ENCODE peak calls at places on chromosomes 16 and 17, in nine cellular contexts. One of them, this sample, is unnamed. For H3K9me3, the result is how much of the 10 kb centered on the place peaks cover.

GRCh38 chr16:57590654-57591085 is 37.8 kb upstream of the ADGRG1 start:
- DNase-seq in A673: peak
- DNase-seq in GM12878: no peak
- DNase-seq in PC-3: peak
- DNase-seq in endothelial cell of umbilical vein: peak
- DNase-seq in astrocyte: peak
- DNase-seq in fibroblast of lung: peak
- DNase-seq in keratinocyte: peak
- DNase-seq in PC-9: peak
- DNase-seq in this sample: peak

GRCh38 chr17:63476494-63476856 is 386 bp upstream of the ACE start:
- DNase-seq in fibroblast of lung: no peak
- DNase-seq in PC-9: no peak
- DNase-seq in astrocyte: no peak
- DNase-seq in PC-3: peak
- DNase-seq in A673: no peak
- DNase-seq in GM12878: no peak
- DNase-seq in endothelial cell of umbilical vein: peak
- DNase-seq in keratinocyte: no peak
- DNase-seq in this sample: peak

GRCh38 chr17:4116516-4116915 is 26.3 kb downstream of the ZZEF1 start:
- DNase-seq in GM12878: no peak
- DNase-seq in fibroblast of lung: no peak
- DNase-seq in PC-9: no peak
- DNase-seq in endothelial cell of umbilical vein: no peak
- DNase-seq in astrocyte: no peak
- DNase-seq in PC-3: no peak
- DNase-seq in keratinocyte: no peak
- DNase-seq in A673: no peak
- DNase-seq in this sample: no peak

GRCh38 chr17:39724731-39725130 is 5.6 kb downstream of the MIEN1 start:
- DNase-seq in GM12878: no peak
- DNase-seq in endothelial cell of umbilical vein: no peak
- DNase-seq in PC-3: no peak
- DNase-seq in astrocyte: no peak
- DNase-seq in fibroblast of lung: no peak
- DNase-seq in keratinocyte: no peak
- DNase-seq in A673: no peak
- DNase-seq in PC-9: no peak
- DNase-seq in this sample: no peak

GRCh38 chr17:17186051-17186450 is 20.1 kb downstream of the PLD6 start:
- DNase-seq in keratinocyte: peak
- DNase-seq in endothelial cell of umbilical vein: no peak
- DNase-seq in PC-9: peak
- DNase-seq in PC-3: peak
- DNase-seq in A673: no peak
- DNase-seq in GM12878: no peak
- DNase-seq in fibroblast of lung: no peak
- DNase-seq in astrocyte: no peak
- DNase-seq in this sample: peak

GRCh38 chr17:31390748-31391495 is 553 bp upstream of the RAB11FIP4 start:
- DNase-seq in PC-3: no peak
- DNase-seq in fibroblast of lung: no peak
- DNase-seq in keratinocyte: no peak
- DNase-seq in PC-9: no peak
- DNase-seq in A673: no peak
- DNase-seq in endothelial cell of umbilical vein: no peak
- DNase-seq in GM12878: no peak
- DNase-seq in astrocyte: no peak
- DNase-seq in this sample: no peak

GRCh38 chr17:41710472-41711090 is 1.6 kb upstream of the GAST start:
- DNase-seq in fibroblast of lung: peak
- DNase-seq in A673: peak
- DNase-seq in astrocyte: peak
- DNase-seq in PC-9: no peak
- DNase-seq in PC-3: peak
- DNase-seq in GM12878: no peak
- DNase-seq in keratinocyte: no peak
- DNase-seq in endothelial cell of umbilical vein: peak
- DNase-seq in this sample: no peak

GRCh38 chr16:52296070-52296469 is 250.9 kb downstream of the TOX3 start:
- DNase-seq in PC-9: no peak
- DNase-seq in endothelial cell of umbilical vein: no peak
- DNase-seq in fibroblast of lung: no peak
- DNase-seq in PC-3: no peak
- DNase-seq in astrocyte: no peak
- DNase-seq in keratinocyte: no peak
- DNase-seq in GM12878: no peak
- DNase-seq in A673: no peak
- DNase-seq in this sample: no peak

GRCh38 chr17:27549251-27549919 is 81.6 kb upstream of the LGALS9 start:
- DNase-seq in PC-3: no peak
- DNase-seq in astrocyte: no peak
- DNase-seq in fibroblast of lung: peak
- DNase-seq in GM12878: no peak
- DNase-seq in keratinocyte: no peak
- DNase-seq in A673: no peak
- DNase-seq in endothelial cell of umbilical vein: no peak
- DNase-seq in PC-9: no peak
- DNase-seq in this sample: no peak

GRCh38 chr17:80694992-80695912 is 150.6 kb downstream of the RPTOR start:
- DNase-seq in PC-3: no peak
- DNase-seq in astrocyte: peak
- DNase-seq in fibroblast of lung: no peak
- DNase-seq in PC-9: no peak
- DNase-seq in keratinocyte: no peak
- DNase-seq in endothelial cell of umbilical vein: peak
- DNase-seq in GM12878: no peak
- DNase-seq in A673: no peak
- DNase-seq in this sample: peak

GRCh38 chr17:3923466-3924190 is 7.4 kb upstream of the P2RX1 start:
- DNase-seq in endothelial cell of umbilical vein: no peak
- DNase-seq in A673: no peak
- DNase-seq in PC-9: no peak
- DNase-seq in fibroblast of lung: no peak
- DNase-seq in astrocyte: no peak
- DNase-seq in keratinocyte: no peak
- DNase-seq in PC-3: no peak
- DNase-seq in GM12878: no peak
- DNase-seq in this sample: no peak

GRCh38 chr16:71626018-71626857 is at the start of gene MARVELD3:
- DNase-seq in astrocyte: no peak
- DNase-seq in fibroblast of lung: no peak
- DNase-seq in GM12878: no peak
- DNase-seq in PC-9: peak
- DNase-seq in A673: no peak
- DNase-seq in keratinocyte: no peak
- DNase-seq in endothelial cell of umbilical vein: no peak
- DNase-seq in PC-3: peak
- DNase-seq in this sample: peak

GRCh38 chr17:60269417-60269816 is 119.6 kb downstream of the CA4 start:
- DNase-seq in PC-9: no peak
- DNase-seq in astrocyte: no peak
- DNase-seq in A673: peak
- DNase-seq in PC-3: peak
- DNase-seq in fibroblast of lung: no peak
- DNase-seq in GM12878: no peak
- DNase-seq in keratinocyte: no peak
- DNase-seq in endothelial cell of umbilical vein: peak
- DNase-seq in this sample: no peak

GRCh38 chr17:12996357-12996756 is 21.5 kb downstream of the ELAC2 start:
- DNase-seq in A673: no peak
- DNase-seq in fibroblast of lung: no peak
- DNase-seq in endothelial cell of umbilical vein: no peak
- DNase-seq in astrocyte: no peak
- DNase-seq in PC-3: no peak
- DNase-seq in keratinocyte: no peak
- DNase-seq in GM12878: no peak
- DNase-seq in PC-9: no peak
- DNase-seq in this sample: no peak

GRCh38 chr17:19347323-19348080 is 15.0 kb downstream of the B9D1 start:
- DNase-seq in GM12878: no peak
- DNase-seq in A673: no peak
- DNase-seq in endothelial cell of umbilical vein: no peak
- DNase-seq in fibroblast of lung: no peak
- DNase-seq in keratinocyte: no peak
- DNase-seq in astrocyte: no peak
- DNase-seq in PC-9: no peak
- DNase-seq in PC-3: no peak
- DNase-seq in this sample: no peak

GRCh38 chr16:84390131-84390785 is 21.9 kb downstream of the ATP2C2 start:
- DNase-seq in fibroblast of lung: no peak
- DNase-seq in PC-3: peak
- DNase-seq in keratinocyte: no peak
- DNase-seq in GM12878: no peak
- DNase-seq in PC-9: no peak
- DNase-seq in A673: no peak
- DNase-seq in endothelial cell of umbilical vein: no peak
- DNase-seq in astrocyte: no peak
- DNase-seq in this sample: no peak

GRCh38 chr16:3059041-3059722 is 6.3 kb upstream of the IL32 start:
- DNase-seq in PC-9: peak
- DNase-seq in A673: peak
- DNase-seq in keratinocyte: no peak
- DNase-seq in fibroblast of lung: peak
- DNase-seq in endothelial cell of umbilical vein: peak
- DNase-seq in astrocyte: peak
- DNase-seq in GM12878: no peak
- DNase-seq in PC-3: peak
- DNase-seq in this sample: peak

GRCh38 chr17:77429985-77430752 is 289.4 kb downstream of the SEC14L1 start:
- DNase-seq in A673: peak
- DNase-seq in fibroblast of lung: peak
- DNase-seq in GM12878: no peak
- DNase-seq in endothelial cell of umbilical vein: peak
- DNase-seq in astrocyte: peak
- DNase-seq in keratinocyte: no peak
- DNase-seq in PC-9: no peak
- DNase-seq in PC-3: peak
- DNase-seq in this sample: peak

GRCh38 chr16:11806721-11807120 is 9.7 kb upstream of the ZC3H7A start:
- DNase-seq in A673: no peak
- DNase-seq in endothelial cell of umbilical vein: no peak
- DNase-seq in keratinocyte: no peak
- DNase-seq in PC-3: no peak
- DNase-seq in astrocyte: no peak
- DNase-seq in GM12878: no peak
- DNase-seq in fibroblast of lung: peak
- DNase-seq in PC-9: no peak
- DNase-seq in this sample: no peak

GRCh38 chr16:57175896-57176295 is 9.9 kb downstream of the PSME3IP1 start:
- DNase-seq in endothelial cell of umbilical vein: no peak
- DNase-seq in keratinocyte: no peak
- DNase-seq in PC-9: no peak
- DNase-seq in A673: no peak
- DNase-seq in PC-3: no peak
- DNase-seq in fibroblast of lung: no peak
- DNase-seq in astrocyte: peak
- DNase-seq in GM12878: no peak
- DNase-seq in this sample: peak

GRCh38 chr17:28993645-28994426 is 12.0 kb downstream of the SEZ6 start:
- DNase-seq in PC-3: no peak
- DNase-seq in keratinocyte: no peak
- DNase-seq in GM12878: no peak
- DNase-seq in A673: no peak
- DNase-seq in PC-9: no peak
- DNase-seq in astrocyte: no peak
- DNase-seq in fibroblast of lung: no peak
- DNase-seq in endothelial cell of umbilical vein: no peak
- DNase-seq in this sample: no peak

DNA sequence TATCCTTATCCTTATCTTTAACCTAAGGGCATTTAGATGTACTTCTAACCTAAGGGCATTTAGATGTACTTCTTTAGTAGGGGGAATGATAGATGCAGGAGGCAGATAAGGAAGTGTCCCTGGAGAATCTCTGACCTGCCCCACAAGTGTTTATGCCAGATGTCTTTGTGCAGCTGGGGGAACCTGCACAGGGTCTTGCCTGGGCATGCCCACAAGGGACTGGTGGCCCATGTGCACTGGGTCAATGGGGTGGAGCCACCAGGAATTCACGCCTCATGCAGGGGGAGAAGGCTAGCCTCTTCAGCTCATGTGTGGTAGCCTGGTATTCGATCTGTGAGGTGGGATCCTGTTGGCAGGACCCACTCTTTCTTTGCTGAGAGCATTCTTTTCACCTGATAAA is 38.0 kb downstream of the CA10 start:
- DNase-seq in PC-3: no peak
- DNase-seq in GM12878: no peak
- DNase-seq in fibroblast of lung: no peak
- DNase-seq in PC-9: no peak
- DNase-seq in keratinocyte: no peak
- DNase-seq in endothelial cell of umbilical vein: no peak
- DNase-seq in A673: no peak
- DNase-seq in astrocyte: no peak
- DNase-seq in this sample: no peak
- H3K9me3 ChIP-seq in PC-3: under half
- H3K9me3 ChIP-seq in GM12878: under half
- H3K9me3 ChIP-seq in fibroblast of lung: under half
- H3K9me3 ChIP-seq in PC-9: under half
- H3K9me3 ChIP-seq in keratinocyte: under half
- H3K9me3 ChIP-seq in endothelial cell of umbilical vein: under half
- H3K9me3 ChIP-seq in A673: under half
- H3K9me3 ChIP-seq in astrocyte: under half
- H3K9me3 ChIP-seq in this sample: under half

GRCh38 chr17:74919440-74920305 is 3.4 kb downstream of the USH1G start:
- DNase-seq in PC-9: peak
- DNase-seq in PC-3: no peak
- DNase-seq in A673: no peak
- DNase-seq in fibroblast of lung: peak
- DNase-seq in endothelial cell of umbilical vein: no peak
- DNase-seq in GM12878: no peak
- DNase-seq in astrocyte: no peak
- DNase-seq in keratinocyte: no peak
- DNase-seq in this sample: no peak
- TF ChIP-seq EZH2 in PC-9: no peak
- TF ChIP-seq EZH2 in PC-3: no peak
- TF ChIP-seq EZH2 in A673: no peak
- TF ChIP-seq EZH2 in fibroblast of lung: no peak
- TF ChIP-seq EZH2 in endothelial cell of umbilical vein: peak
- TF ChIP-seq EZH2 in GM12878: no peak
- TF ChIP-seq EZH2 in astrocyte: no peak
- TF ChIP-seq EZH2 in keratinocyte: no peak
- TF ChIP-seq EZH2 in this sample: no peak

GRCh38 chr17:67452681-67453554 is 75.8 kb downstream of the PITPNC1 start:
- DNase-seq in endothelial cell of umbilical vein: no peak
- DNase-seq in A673: no peak
- DNase-seq in keratinocyte: no peak
- DNase-seq in PC-9: no peak
- DNase-seq in fibroblast of lung: no peak
- DNase-seq in PC-3: no peak
- DNase-seq in GM12878: peak
- DNase-seq in astrocyte: no peak
- DNase-seq in this sample: no peak
- H3K9me3 ChIP-seq in endothelial cell of umbilical vein: under half
- H3K9me3 ChIP-seq in A673: under half
- H3K9me3 ChIP-seq in keratinocyte: under half
- H3K9me3 ChIP-seq in PC-9: under half
- H3K9me3 ChIP-seq in fibroblast of lung: under half
- H3K9me3 ChIP-seq in PC-3: under half
- H3K9me3 ChIP-seq in GM12878: under half
- H3K9me3 ChIP-seq in astrocyte: under half
- H3K9me3 ChIP-seq in this sample: under half

GRCh38 chr16:80931985-80932720 is 74.5 kb downstream of the CMC2 start:
- DNase-seq in keratinocyte: no peak
- DNase-seq in PC-9: no peak
- DNase-seq in GM12878: no peak
- DNase-seq in astrocyte: peak
- DNase-seq in fibroblast of lung: peak
- DNase-seq in endothelial cell of umbilical vein: peak
- DNase-seq in A673: peak
- DNase-seq in PC-3: peak
- DNase-seq in this sample: peak
- TF ChIP-seq EZH2 in keratinocyte: no peak
- TF ChIP-seq EZH2 in PC-9: no peak
- TF ChIP-seq EZH2 in GM12878: no peak
- TF ChIP-seq EZH2 in astrocyte: no peak
- TF ChIP-seq EZH2 in fibroblast of lung: no peak
- TF ChIP-seq EZH2 in endothelial cell of umbilical vein: no peak
- TF ChIP-seq EZH2 in A673: no peak
- TF ChIP-seq EZH2 in PC-3: no peak
- TF ChIP-seq EZH2 in this sample: no peak

This sample was measured in hepatocyte.